ENCODE peak calls at places on chromosomes 7 and 10, in six cellular contexts. E, B, Z, D, A and X are unnamed samples. For H3K4me1, H3K27me3 and H3K36me3, the result is how much of the 10 kb centered on the place peaks cover.

GRCh38 chr7:66224171-66224773 is 19.1 kb downstream of the TPST1 start:
- DNase-seq in E (no peak), A (no peak), Z (no peak), B (no peak), D (no peak), X (no peak)

GRCh38 chr7:134547738-134548054 is 1.2 kb upstream of the AKR1B15 start:
- DNase-seq in A (no peak), B (peak), D (no peak), Z (no peak), E (peak), X (no peak)

GRCh38 chr7:3558410-3558809 is 257.4 kb downstream of the SDK1 start:
- DNase-seq in A (peak), E (no peak), D (no peak), Z (no peak), B (no peak), X (no peak)

GRCh38 chr10:24938076-24938475 is 14.3 kb downstream of the PRTFDC1 start:
- DNase-seq in B (no peak), Z (no peak), A (no peak), E (no peak), D (no peak), X (no peak)

GRCh38 chr10:87593702-87594101 is 66.0 kb upstream of the PAPSS2 start:
- DNase-seq in Z (no peak), E (no peak), D (no peak), B (no peak), A (no peak), X (no peak)

GRCh38 chr10:25226775-25227682 is 52.2 kb downstream of the GPR158 start:
- DNase-seq in Z (peak), E (peak), B (no peak), A (peak), D (peak), X (peak)

GRCh38 chr10:9302142-9302746 is 1247.8 kb downstream of the GATA3 start:
- DNase-seq in E (no peak), D (peak), B (no peak), A (peak), Z (no peak), X (no peak)

GRCh38 chr7:8143151-8143874 is 118.7 kb downstream of the ICA1 start:
- DNase-seq in A (no peak), E (no peak), Z (no peak), D (no peak), B (no peak), X (no peak)

GRCh38 chr10:7409732-7410168 is 1.1 kb downstream of the SFMBT2 start:
- DNase-seq in Z (no peak), D (no peak), A (no peak), E (peak), B (no peak), X (no peak)

GRCh38 chr10:132518572-132519381 is 18.8 kb upstream of the INPP5A start:
- DNase-seq in A (no peak), E (peak), Z (peak), D (no peak), B (no peak), X (peak)

GRCh38 chr10:129604333-129605032 is 137.4 kb downstream of the MGMT start:
- DNase-seq in Z (no peak), A (no peak), D (no peak), E (no peak), B (no peak), X (no peak)

GRCh38 chr10:85651507-85651902 is 715.1 kb downstream of the GRID1 start:
- DNase-seq in E (peak), B (no peak), Z (no peak), A (no peak), D (no peak), X (no peak)

GRCh38 chr7:123220396-123220795 is 20.6 kb upstream of the SLC13A1 start:
- DNase-seq in E (no peak), Z (no peak), B (no peak), D (no peak), A (peak), X (no peak)

GRCh38 chr10:21499910-21500577 is 25.4 kb downstream of the SKIDA1 start:
- DNase-seq in A (no peak), D (no peak), B (peak), E (peak), Z (no peak), X (no peak)

GRCh38 chr10:44662002-44662401 is 249.1 kb upstream of the TMEM72 start:
- DNase-seq in Z (no peak), A (no peak), B (no peak), D (no peak), E (no peak), X (no peak)

GRCh38 chr10:28552775-28553174 is 19.9 kb downstream of the WAC start:
- DNase-seq in A (no peak), Z (no peak), B (no peak), D (no peak), E (no peak), X (no peak)

GRCh38 chr7:39666562-39666961 is 43.2 kb downstream of the RALA start:
- DNase-seq in E (no peak), D (no peak), B (no peak), A (no peak), Z (no peak), X (no peak)

GRCh38 chr7:130400120-130400572 is 19.9 kb downstream of the CPA1 start:
- DNase-seq in E (no peak), D (no peak), B (no peak), Z (no peak), A (peak), X (no peak)

GRCh38 chr7:117229350-117229749 is 93.5 kb downstream of the WNT2 start:
- DNase-seq in D (no peak), E (no peak), B (no peak), Z (no peak), A (no peak), X (peak)

GRCh38 chr10:80589726-80590373 is 52.1 kb downstream of the SH2D4B start:
- DNase-seq in A (no peak), E (no peak), B (no peak), D (no peak), Z (no peak), X (no peak)

GRCh38 chr10:70740441-70741288 is 44.5 kb downstream of the TBATA start:
- DNase-seq in A (no peak), D (no peak), B (peak), Z (no peak), E (no peak), X (no peak)

GRCh38 chr7:17934094-17934493 is 6.2 kb downstream of the SNX13 start:
- DNase-seq in Z (no peak), D (no peak), E (no peak), A (no peak), B (no peak), X (no peak)
- H3K4me1 ChIP-seq in Z (under half), D (under half), E (under half), A (under half), B (under half), X (under half)

GRCh38 chr10:49611166-49611814 is 1.2 kb downstream of the SLC18A3 start:
- DNase-seq in E (no peak), A (no peak), Z (no peak), B (peak), D (no peak), X (peak)
- H3K27me3 ChIP-seq in E (under half), A (half or more), Z (under half), B (under half), D (under half), X (under half)

DNA sequence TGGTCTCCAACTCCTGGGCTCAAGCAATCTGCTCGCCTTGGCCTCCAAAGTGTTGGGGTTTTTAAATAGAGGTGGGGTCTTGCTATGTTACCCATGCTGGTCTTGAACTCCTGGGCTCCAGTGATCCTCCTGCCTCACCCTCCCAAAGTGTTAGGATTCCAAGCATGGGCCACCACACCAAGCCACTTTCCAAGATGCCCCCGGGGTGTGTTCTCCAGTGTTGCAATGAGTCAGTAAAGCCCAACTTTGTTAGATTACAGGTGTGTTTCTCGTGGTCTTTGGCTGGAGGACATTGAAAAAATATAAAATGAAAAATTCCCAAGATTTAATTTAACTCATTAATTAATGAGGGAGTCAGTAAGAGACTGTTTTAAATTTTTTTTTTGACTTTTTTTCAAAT is 29.2 kb downstream of the TACR2 start:
- DNase-seq in A (no peak), E (no peak), D (no peak), B (no peak), Z (peak), X (no peak)
- H3K36me3 ChIP-seq in A (under half), E (half or more), D (under half), B (under half), Z (under half), X (under half)

DNA sequence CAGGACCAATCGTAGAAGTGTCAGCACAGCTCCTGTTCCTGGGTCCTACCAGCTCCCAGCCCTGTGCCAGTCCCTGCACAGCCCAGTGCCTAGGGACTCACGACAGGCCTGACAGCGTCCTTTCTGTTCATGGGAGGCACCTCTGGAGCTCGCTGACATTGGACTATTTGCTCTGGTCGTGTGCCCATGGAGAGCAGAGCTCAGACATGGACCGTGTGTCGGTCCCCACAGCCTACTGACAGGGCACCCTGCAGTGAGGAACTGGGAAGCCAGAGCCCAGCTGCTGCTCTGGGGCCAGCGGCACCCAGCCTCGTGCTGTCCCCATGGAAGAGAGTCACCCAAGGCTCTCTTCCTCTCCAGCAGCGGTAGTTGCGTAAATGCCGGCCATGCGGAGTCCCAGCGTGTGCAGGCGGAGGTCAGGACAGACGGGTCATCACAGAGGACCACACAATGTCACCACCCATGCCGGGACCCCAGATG is 20.3 kb upstream of the ANTXRL start:
- DNase-seq in Z (no peak), B (no peak), E (no peak), A (no peak), D (no peak), X (no peak)
- H3K4me1 ChIP-seq in Z (under half), B (under half), E (under half), A (under half), D (under half), X (under half)